ENCODE peak calls at places on chromosomes 12 and 14, in ten cellular contexts. U is CD8-positive, alpha-beta T cell; Q is Peyer's patch; E is HCT116; D is SK-N-SH; F is DND-41; C is aorta; H is stomach; T is upper lobe of right lung; W is fibroblast of lung. B is an unnamed sample. For H3K27me3 and H3K9me3, the result is how much of the 10 kb centered on the place peaks cover.

GRCh38 chr14:102481791-102482238 is 27.8 kb downstream of the ANKRD9 start:
- DNase-seq in F (no peak), T (peak), C (peak), W (peak), H (no peak), E (peak), D (no peak), U (no peak), Q (no peak), B (no peak)

GRCh38 chr12:14776236-14776959 is 26.9 kb downstream of the WBP11 start:
- DNase-seq in E (no peak), D (peak), W (no peak), F (no peak), U (no peak), T (no peak), C (no peak), Q (no peak), H (no peak), B (no peak)

GRCh38 chr12:12127304-12127703 is 56.6 kb downstream of the BCL2L14 start:
- DNase-seq in H (no peak), C (no peak), W (no peak), U (no peak), F (no peak), T (no peak), E (no peak), D (no peak), Q (no peak), B (no peak)

GRCh38 chr14:75389679-75390078 is 38.1 kb upstream of the JDP2 start:
- DNase-seq in Q (no peak), E (no peak), T (no peak), C (no peak), F (no peak), D (no peak), H (no peak), U (no peak), W (peak), B (no peak)

GRCh38 chr14:53148612-53149202 is 4.4 kb downstream of the DDHD1 start:
- DNase-seq in E (no peak), W (no peak), F (no peak), D (no peak), Q (no peak), U (no peak), T (no peak), C (no peak), H (no peak), B (no peak)

GRCh38 chr12:2998789-2999264 is 39.6 kb downstream of the TEAD4 start:
- DNase-seq in E (no peak), C (peak), D (no peak), F (no peak), Q (no peak), W (peak), U (no peak), T (no peak), H (no peak), B (peak)

GRCh38 chr12:1830981-1831930 is 10.9 kb downstream of the LRTM2 start:
- DNase-seq in W (peak), U (no peak), Q (no peak), F (peak), H (peak), D (peak), T (peak), E (no peak), C (peak), B (peak)

GRCh38 chr12:125053821-125054220 is 11.4 kb upstream of the AACS start:
- DNase-seq in D (no peak), F (no peak), Q (no peak), T (no peak), E (no peak), W (no peak), C (no peak), H (no peak), U (no peak), B (peak)

GRCh38 chr12:1629338-1630080 is 478 bp downstream of the WNT5B start:
- DNase-seq in Q (peak), U (no peak), E (no peak), W (no peak), H (no peak), D (peak), F (peak), C (peak), T (no peak), B (peak)

GRCh38 chr12:96419576-96420254 is 19.5 kb upstream of the CDK17 start:
- DNase-seq in U (no peak), T (no peak), D (no peak), H (no peak), F (no peak), W (no peak), E (no peak), Q (no peak), C (no peak), B (no peak)

GRCh38 chr14:77642407-77642806 is 26.0 kb upstream of the SPTLC2 start:
- DNase-seq in D (no peak), T (no peak), W (no peak), H (no peak), C (no peak), E (no peak), U (no peak), Q (no peak), F (no peak), B (no peak)

GRCh38 chr14:77641207-77641533 is 24.7 kb upstream of the SPTLC2 start:
- DNase-seq in U (no peak), H (no peak), D (no peak), W (no peak), F (no peak), T (no peak), E (no peak), C (no peak), Q (peak), B (no peak)

GRCh38 chr14:77645520-77646230 is 29.2 kb upstream of the SPTLC2 start:
- DNase-seq in E (no peak), F (no peak), U (no peak), H (no peak), D (no peak), T (no peak), W (no peak), Q (no peak), C (no peak), B (no peak)

GRCh38 chr14:77638738-77639137 is 22.3 kb upstream of the SPTLC2 start:
- DNase-seq in U (no peak), E (no peak), D (no peak), W (peak), T (no peak), F (no peak), C (no peak), Q (no peak), H (no peak), B (no peak)

GRCh38 chr14:77641534-77642341 is 25.3 kb upstream of the SPTLC2 start:
- DNase-seq in T (peak), C (peak), D (no peak), E (no peak), Q (peak), H (peak), F (no peak), W (peak), U (peak), B (no peak)
- H3K4me3 ChIP-seq in T (peak), C (peak), D (no peak), E (no peak), Q (peak), H (peak), F (no peak), W (peak), U (peak), B (no peak)

DNA sequence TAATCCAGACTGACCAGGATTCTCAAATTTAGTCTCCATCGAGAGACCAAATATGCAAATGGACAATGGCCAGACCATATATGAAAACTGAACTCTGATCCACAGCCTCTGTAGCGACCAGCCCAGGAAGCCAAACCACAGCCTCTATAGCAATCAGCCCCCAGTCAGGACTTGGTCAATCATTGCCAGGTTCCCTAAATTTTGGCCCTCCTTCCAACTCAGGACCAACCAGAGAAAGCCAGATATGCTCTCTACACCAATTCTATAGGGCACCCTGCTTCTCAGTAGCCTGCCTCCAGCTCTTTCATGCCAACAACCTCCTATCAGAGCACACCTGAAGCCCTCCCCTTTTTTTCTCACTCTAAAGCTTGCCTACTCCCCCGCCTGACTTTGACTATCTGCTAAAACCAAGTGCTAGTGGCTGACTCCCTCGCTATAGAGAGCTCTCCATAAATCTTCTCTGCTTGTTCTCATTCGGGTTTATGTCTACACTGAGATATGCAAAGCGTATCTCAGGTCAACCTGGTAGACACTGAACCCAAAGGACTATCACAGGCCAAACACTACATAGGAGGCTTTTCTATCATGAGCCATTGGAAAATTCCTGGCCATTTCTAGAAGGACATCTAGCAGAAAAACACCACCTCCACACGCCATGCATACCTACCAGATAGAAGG is 110.5 kb upstream of the FUT8 start:
- DNase-seq in U (no peak), E (no peak), T (no peak), H (peak), C (no peak), Q (peak), W (no peak), F (no peak), D (no peak), B (no peak)
- H3K27me3 ChIP-seq in U (under half), E (under half), T (under half), H (under half), C (under half), Q (under half), W (under half), F (under half), D (under half), B (under half)

GRCh38 chr14:97120204-97121120 is 323.3 kb downstream of the VRK1 start:
- DNase-seq in Q (peak), F (peak), C (no peak), H (no peak), D (no peak), E (no peak), T (no peak), W (no peak), U (peak), B (no peak)
- H3K9me3 ChIP-seq in Q (under half), F (under half), C (under half), H (under half), D (under half), E (under half), T (under half), W (under half), U (under half), B (under half)

GRCh38 chr12:122752464-122753212 is at the start of gene DENR:
- DNase-seq in F (peak), C (peak), W (peak), D (peak), E (peak), U (peak), H (peak), T (peak), Q (peak), B (peak)
- H3K4me3 ChIP-seq in F (peak), C (peak), W (peak), D (peak), E (peak), U (peak), H (peak), T (peak), Q (peak), B (peak)

DNA sequence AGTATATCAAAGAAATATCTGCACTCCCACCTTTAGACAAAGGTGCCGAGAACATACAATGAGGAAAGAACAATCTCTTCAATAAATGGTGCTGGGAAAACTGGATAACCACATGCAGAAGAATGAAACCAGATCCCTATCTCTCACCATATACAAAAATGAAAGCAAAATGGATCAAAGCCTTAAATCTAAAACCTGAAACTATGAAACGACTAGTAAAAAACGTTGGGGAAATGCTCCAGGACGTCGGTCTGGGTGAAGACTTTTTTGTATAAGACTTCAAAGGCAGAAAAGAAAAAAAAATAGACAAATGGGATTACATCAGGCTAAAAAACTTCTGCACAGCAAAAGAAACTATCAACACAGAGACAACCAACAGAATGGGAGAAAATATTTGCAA is 83.8 kb downstream of the PPM1A start:
- DNase-seq in F (peak), H (no peak), W (no peak), U (no peak), D (no peak), E (no peak), T (no peak), C (no peak), Q (no peak), B (no peak)
- H3K27me3 ChIP-seq in F (under half), H (under half), W (under half), U (under half), D (under half), E (under half), T (under half), C (under half), Q (under half), B (under half)

GRCh38 chr12:90576707-90577106 is 378.3 kb downstream of the CCER1 start:
- DNase-seq in C (no peak), T (no peak), Q (no peak), D (no peak), F (no peak), H (no peak), W (no peak), U (no peak), E (no peak), B (no peak)

GRCh38 chr12:90574676-90575075 is 380.3 kb downstream of the CCER1 start:
- DNase-seq in F (no peak), U (no peak), T (no peak), D (no peak), H (no peak), E (no peak), C (no peak), Q (no peak), W (no peak), B (no peak)

GRCh38 chr12:90569685-90570084 is 385.3 kb downstream of the CCER1 start:
- DNase-seq in H (no peak), D (no peak), Q (no peak), E (no peak), U (no peak), C (no peak), T (no peak), W (no peak), F (no peak), B (no peak)

GRCh38 chr12:90575995-90576394 is 379.0 kb downstream of the CCER1 start:
- DNase-seq in U (no peak), E (no peak), T (no peak), D (no peak), Q (no peak), W (no peak), C (no peak), H (no peak), F (no peak), B (no peak)

GRCh38 chr12:90572778-90573177 is 382.2 kb downstream of the CCER1 start:
- DNase-seq in D (no peak), C (no peak), U (no peak), E (no peak), H (no peak), Q (no peak), T (no peak), W (no peak), F (no peak), B (no peak)
- H3K9me3 ChIP-seq in D (under half), C (under half), U (under half), E (under half), H (under half), Q (under half), T (under half), W (under half), F (under half), B (under half)

GRCh38 chr12:57150400-57150799 is 3.0 kb upstream of the LRP1-AS start:
- DNase-seq in U (no peak), D (no peak), F (no peak), H (no peak), W (no peak), Q (no peak), E (no peak), C (no peak), T (no peak), B (no peak)

GRCh38 chr12:57146925-57147640 is at the start of gene LRP1-AS:
- DNase-seq in F (no peak), U (no peak), Q (no peak), H (no peak), C (no peak), T (no peak), E (no peak), W (no peak), D (no peak), B (no peak)

GRCh38 chr12:57147641-57147944 is 174 bp upstream of the LRP1-AS start:
- DNase-seq in D (no peak), T (no peak), F (no peak), E (no peak), C (no peak), H (no peak), Q (no peak), W (no peak), U (no peak), B (peak)

GRCh38 chr12:57148469-57149308 is 1.3 kb upstream of the LRP1-AS start:
- DNase-seq in F (no peak), E (no peak), C (no peak), Q (no peak), H (peak), D (no peak), U (no peak), W (no peak), T (peak), B (no peak)

GRCh38 chr12:57149309-57149900 is 2.0 kb upstream of the LRP1-AS start:
- DNase-seq in E (no peak), T (no peak), U (no peak), C (peak), W (peak), D (no peak), F (no peak), H (no peak), Q (no peak), B (no peak)
- H3K4me3 ChIP-seq in E (no peak), T (no peak), U (no peak), C (no peak), W (no peak), D (no peak), F (no peak), H (no peak), Q (no peak), B (no peak)

B was measured in SJCRH30.